ENCODE peak calls at places on chromosomes 13 and 19, in five cellular contexts. P, E, H, V and Y are unnamed samples.

GRCh38 chr19:47444388-47444821 is 25.1 kb upstream of the MEIS3 start:
- DNase-seq in P (no peak), V (no peak), H (no peak), E (peak; percentile 85), Y (no peak)

GRCh38 chr13:112204376-112204775 is 137.4 kb downstream of the SOX1 start:
- DNase-seq in E (no peak), V (no peak), H (no peak), P (no peak), Y (no peak)

GRCh38 chr19:32318884-32319520 is 26.4 kb upstream of the ZNF507 start:
- DNase-seq in P (no peak), E (peak; percentile 73), V (no peak), H (peak; percentile 64), Y (peak; percentile 22)

GRCh38 chr13:59774511-59774911 is 389.2 kb downstream of the DIAPH3 start:
- DNase-seq in P (no peak), H (no peak), V (no peak), E (no peak), Y (no peak)

GRCh38 chr13:32150239-32150638 is 118.7 kb downstream of the FRY start:
- DNase-seq in V (no peak), H (no peak), E (no peak), P (no peak), Y (no peak)

GRCh38 chr19:28327905-28328304 is 885.0 kb downstream of the UQCRFS1 start:
- DNase-seq in H (no peak), P (no peak), E (no peak), V (no peak), Y (no peak)

GRCh38 chr19:23203841-23204344 is 46.3 kb downstream of the ZNF724 start:
- DNase-seq in E (no peak), P (no peak), H (no peak), V (no peak), Y (no peak)

GRCh38 chr19:51014242-51014641 is 5.3 kb downstream of the KLK10 start:
- DNase-seq in P (no peak), H (no peak), E (no peak), V (no peak), Y (no peak)

GRCh38 chr13:36088001-36088400 is 43.2 kb downstream of the DCLK1 start:
- DNase-seq in E (no peak), H (no peak), V (no peak), P (no peak), Y (no peak)

GRCh38 chr19:6233827-6234511 is 45.8 kb downstream of the MLLT1 start:
- DNase-seq in P (no peak), V (no peak), E (no peak), H (peak; percentile 68), Y (peak; percentile 28)

GRCh38 chr13:113935081-113935511 is 38.8 kb downstream of the C13orf46 start:
- DNase-seq in V (no peak), H (peak; percentile 37), E (peak; percentile 59), P (no peak), Y (no peak)

GRCh38 chr13:89812856-89813255 is 1534.6 kb upstream of the MIR17HG start:
- DNase-seq in V (no peak), P (no peak), H (no peak), E (no peak), Y (no peak)

GRCh38 chr19:49911381-49912145 is 14.9 kb upstream of the IL4I1 start:
- DNase-seq in E (no peak), P (peak; percentile 83), H (no peak), V (no peak), Y (peak; percentile 66)

GRCh38 chr19:41341669-41342490 is 11.8 kb downstream of the TGFB1 start:
- DNase-seq in P (no peak), E (no peak), H (peak; percentile 8), V (no peak), Y (no peak)

GRCh38 chr19:14127929-14128509 is 8.4 kb downstream of the ASF1B start:
- DNase-seq in V (no peak), P (peak; percentile 49), E (no peak), H (no peak), Y (no peak)

DNA sequence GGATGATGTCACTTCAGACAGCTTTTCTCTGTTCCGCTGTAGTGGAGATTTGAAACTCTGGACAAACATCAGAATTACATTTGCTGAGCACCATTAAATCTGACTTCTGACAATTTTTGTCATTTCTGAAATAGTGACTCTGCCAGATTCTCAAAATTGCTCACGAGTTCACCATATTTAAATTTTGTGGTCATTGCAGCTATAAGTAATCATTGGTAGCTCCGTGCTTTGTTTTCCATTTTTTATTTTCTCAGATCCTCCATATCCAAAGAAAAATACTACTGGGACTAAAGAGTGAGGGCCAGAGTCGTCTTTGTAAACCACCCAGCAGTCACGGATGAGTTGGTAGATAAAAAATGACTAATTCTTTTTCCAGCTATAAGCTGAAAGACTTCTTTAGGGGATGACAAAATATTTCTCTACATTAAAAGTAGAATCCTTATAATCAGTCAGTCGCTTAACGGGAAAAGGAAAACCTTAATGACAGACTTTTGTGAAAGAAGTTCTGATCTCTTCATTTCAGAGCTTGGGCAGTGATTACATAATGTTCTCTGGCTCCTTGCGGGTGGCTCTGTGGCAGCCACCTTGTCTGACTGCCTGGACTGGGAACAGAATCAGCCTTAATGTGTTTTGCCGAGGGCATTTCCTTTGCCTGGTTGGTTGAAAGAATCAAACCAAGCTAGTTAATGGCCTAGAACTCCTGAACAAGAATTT is 2.3 kb downstream of the ITM2B start:
- DNase-seq in H (peak; percentile 56), V (no peak), E (no peak), P (peak; percentile 45), Y (no peak)
- TF ChIP-seq TAF1 in H (peak; percentile 7), V (no peak), E (no peak), P (no peak), Y (no peak)

DNA sequence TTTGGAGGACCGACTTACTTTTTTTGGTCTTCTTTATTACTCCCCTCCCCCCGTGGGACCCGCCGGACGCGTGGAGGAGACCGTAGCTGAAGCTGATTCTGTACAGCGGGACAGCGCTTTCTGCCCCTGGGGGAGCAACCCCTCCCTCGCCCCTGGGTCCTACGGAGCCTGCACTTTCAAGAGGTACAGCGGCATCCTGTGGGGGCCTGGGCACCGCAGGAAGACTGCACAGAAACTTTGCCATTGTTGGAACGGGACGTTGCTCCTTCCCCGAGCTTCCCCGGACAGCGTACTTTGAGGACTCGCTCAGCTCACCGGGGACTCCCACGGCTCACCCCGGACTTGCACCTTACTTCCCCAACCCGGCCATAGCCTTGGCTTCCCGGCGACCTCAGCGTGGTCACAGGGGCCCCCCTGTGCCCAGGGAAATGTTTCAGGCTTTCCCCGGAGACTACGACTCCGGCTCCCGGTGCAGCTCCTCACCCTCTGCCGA is 409 bp downstream of the FOSB start:
- DNase-seq in H (no peak), P (no peak), V (no peak), E (peak; percentile 67), Y (no peak)
- TF ChIP-seq TAF1 in H (no peak), P (no peak), V (no peak), E (no peak), Y (peak; percentile 2)

GRCh38 chr13:102289606-102290005 is 112.2 kb downstream of the FGF14 start:
- DNase-seq in P (no peak), H (no peak), V (no peak), E (no peak), Y (no peak)

GRCh38 chr13:102280366-102280765 is 121.5 kb downstream of the FGF14 start:
- DNase-seq in H (no peak), P (no peak), V (no peak), E (no peak), Y (no peak)

GRCh38 chr13:102291587-102292218 is 110.1 kb downstream of the FGF14 start:
- DNase-seq in E (no peak), P (no peak), V (no peak), H (no peak), Y (no peak)

GRCh38 chr13:102286326-102286725 is 115.5 kb downstream of the FGF14 start:
- DNase-seq in V (no peak), H (no peak), P (no peak), E (no peak), Y (no peak)
- TF ChIP-seq TAF1 in V (no peak), H (no peak), P (no peak), E (no peak), Y (no peak)

GRCh38 chr19:48491793-48492123 is 19.9 kb downstream of the LMTK3 start:
- DNase-seq in E (no peak), P (no peak), V (no peak), H (no peak), Y (no peak)

GRCh38 chr19:48489608-48490216 is 20.5 kb downstream of the CYTH2 start:
- DNase-seq in P (no peak), E (peak; percentile 99), H (peak; percentile 88), V (peak; percentile 91), Y (peak; percentile 90)

GRCh38 chr19:48493718-48494515 is 17.7 kb downstream of the LMTK3 start:
- DNase-seq in E (no peak), P (no peak), H (no peak), V (no peak), Y (no peak)

GRCh38 chr19:48492925-48493717 is 18.5 kb downstream of the LMTK3 start:
- DNase-seq in P (peak; percentile 48), E (peak; percentile 98), H (peak; percentile 99), V (peak; percentile 91), Y (peak; percentile 84)

GRCh38 chr19:48490980-48491792 is 20.4 kb downstream of the LMTK3 start:
- DNase-seq in E (peak; percentile 87), V (peak; percentile 91), P (no peak), H (peak; percentile 82), Y (peak; percentile 95)
- TF ChIP-seq TAF1 in E (peak; percentile 58), V (no peak), P (no peak), H (no peak), Y (no peak)

GRCh38 chr19:44278181-44278690 is 18.6 kb downstream of the ZNF233 start:
- DNase-seq in P (no peak), H (no peak), E (no peak), V (no peak), Y (no peak)
- TF ChIP-seq TAF1 in P (no peak), H (no peak), E (no peak), V (no peak), Y (no peak)

GRCh38 chr19:55660404-55660803 is 5.6 kb downstream of the U2AF2 start:
- DNase-seq in E (no peak), V (no peak), P (no peak), H (no peak), Y (no peak)

GRCh38 chr19:55657004-55657747 is 2.3 kb downstream of the U2AF2 start:
- DNase-seq in V (no peak), H (no peak), E (no peak), P (no peak), Y (no peak)

GRCh38 chr19:55660991-55661390 is 6.2 kb downstream of the U2AF2 start:
- DNase-seq in E (no peak), P (no peak), H (no peak), V (no peak), Y (no peak)

GRCh38 chr19:55659822-55660221 is 5.0 kb downstream of the U2AF2 start:
- DNase-seq in H (no peak), P (no peak), E (no peak), V (no peak), Y (no peak)

DNA sequence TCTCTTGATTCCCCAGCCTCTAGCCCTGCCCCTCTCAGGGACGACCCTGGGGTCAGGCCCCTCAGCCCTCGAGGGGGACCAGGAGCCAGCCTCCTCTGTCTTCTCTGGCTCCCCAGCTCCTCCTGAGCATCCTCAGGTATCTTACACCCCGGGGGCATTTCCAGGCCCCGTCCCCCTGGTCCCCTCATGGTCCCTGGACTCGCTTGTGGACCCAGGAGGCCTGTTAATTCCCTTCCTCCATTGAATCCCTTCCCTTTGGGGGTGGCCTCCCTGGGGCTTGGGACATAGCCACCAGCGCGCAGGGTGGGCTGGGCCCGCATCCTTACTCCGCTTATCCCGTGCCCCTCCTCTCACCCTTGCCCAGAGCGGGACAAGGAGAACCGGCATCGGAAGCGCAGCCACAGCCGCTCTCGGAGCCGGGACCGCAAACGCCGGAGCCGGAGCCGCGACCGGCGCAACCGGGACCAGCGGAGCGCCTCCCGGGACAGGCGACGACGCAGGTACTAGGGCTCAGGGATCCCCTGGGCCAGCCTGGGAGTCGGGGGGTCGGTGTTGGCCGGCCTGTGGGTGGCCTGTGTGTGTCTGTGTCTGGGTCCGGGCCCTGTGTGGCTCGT is 4.1 kb downstream of the U2AF2 start:
- DNase-seq in E (no peak), V (no peak), H (no peak), P (no peak), Y (no peak)
- TF ChIP-seq TAF1 in E (no peak), V (no peak), H (no peak), P (no peak), Y (no peak)